ENCODE peak calls at places on chromosomes 4 and X, in ten cellular contexts. One of them, this sample, is unnamed.

GRCh38 chr4:174828845-174829701 is at the start of gene GLRA3:
- DNase-seq in GM06990: peak
- DNase-seq in spleen: peak
- DNase-seq in GM10248: peak
- DNase-seq in ascending aorta: no peak
- DNase-seq in heart left ventricle: peak
- DNase-seq in uterus: peak
- DNase-seq in fibroblast of lung: peak
- DNase-seq in fibroblast of pulmonary artery: peak
- DNase-seq in ovary: peak
- DNase-seq in this sample: peak

GRCh38 chr4:124184767-124185166 is 527.8 kb downstream of the ANKRD50 start:
- DNase-seq in fibroblast of pulmonary artery: no peak
- DNase-seq in GM10248: no peak
- DNase-seq in ascending aorta: no peak
- DNase-seq in GM06990: no peak
- DNase-seq in fibroblast of lung: no peak
- DNase-seq in heart left ventricle: no peak
- DNase-seq in uterus: no peak
- DNase-seq in ovary: no peak
- DNase-seq in spleen: no peak
- DNase-seq in this sample: no peak

GRCh38 chr4:165151734-165152133 is 39.1 kb upstream of the TMEM192 start:
- DNase-seq in fibroblast of lung: peak
- DNase-seq in fibroblast of pulmonary artery: no peak
- DNase-seq in GM06990: no peak
- DNase-seq in uterus: no peak
- DNase-seq in spleen: no peak
- DNase-seq in heart left ventricle: no peak
- DNase-seq in ovary: no peak
- DNase-seq in GM10248: no peak
- DNase-seq in ascending aorta: no peak
- DNase-seq in this sample: no peak

GRCh38 chr4:16199132-16199531 is 27.1 kb downstream of the TAPT1 start:
- DNase-seq in heart left ventricle: no peak
- DNase-seq in fibroblast of lung: peak
- DNase-seq in ovary: no peak
- DNase-seq in spleen: no peak
- DNase-seq in ascending aorta: no peak
- DNase-seq in uterus: no peak
- DNase-seq in GM10248: no peak
- DNase-seq in GM06990: no peak
- DNase-seq in fibroblast of pulmonary artery: peak
- DNase-seq in this sample: no peak

GRCh38 chrX:43750248-43750676 is 94.2 kb downstream of the MAOA start:
- DNase-seq in spleen: no peak
- DNase-seq in fibroblast of pulmonary artery: peak
- DNase-seq in GM06990: peak
- DNase-seq in GM10248: peak
- DNase-seq in fibroblast of lung: peak
- DNase-seq in heart left ventricle: no peak
- DNase-seq in ascending aorta: peak
- DNase-seq in uterus: peak
- DNase-seq in ovary: peak
- DNase-seq in this sample: peak

GRCh38 chrX:48818866-48819265 is 7.4 kb upstream of the ERAS start:
- DNase-seq in fibroblast of lung: no peak
- DNase-seq in ascending aorta: no peak
- DNase-seq in spleen: no peak
- DNase-seq in fibroblast of pulmonary artery: no peak
- DNase-seq in ovary: no peak
- DNase-seq in GM06990: no peak
- DNase-seq in GM10248: no peak
- DNase-seq in uterus: no peak
- DNase-seq in heart left ventricle: no peak
- DNase-seq in this sample: no peak

GRCh38 chrX:52422884-52423283 is 54.1 kb downstream of the XAGE2 start:
- DNase-seq in GM10248: no peak
- DNase-seq in fibroblast of pulmonary artery: peak
- DNase-seq in spleen: no peak
- DNase-seq in uterus: no peak
- DNase-seq in ovary: no peak
- DNase-seq in heart left ventricle: no peak
- DNase-seq in ascending aorta: no peak
- DNase-seq in GM06990: no peak
- DNase-seq in fibroblast of lung: peak
- DNase-seq in this sample: no peak

GRCh38 chrX:40154229-40154852 is 56.6 kb upstream of the BCOR start:
- DNase-seq in fibroblast of lung: peak
- DNase-seq in ascending aorta: no peak
- DNase-seq in spleen: no peak
- DNase-seq in heart left ventricle: peak
- DNase-seq in ovary: peak
- DNase-seq in fibroblast of pulmonary artery: peak
- DNase-seq in GM10248: peak
- DNase-seq in uterus: peak
- DNase-seq in GM06990: no peak
- DNase-seq in this sample: no peak

GRCh38 chrX:65783746-65784145 is 116.3 kb downstream of the MSN start:
- DNase-seq in heart left ventricle: no peak
- DNase-seq in uterus: no peak
- DNase-seq in ovary: no peak
- DNase-seq in fibroblast of pulmonary artery: no peak
- DNase-seq in GM06990: no peak
- DNase-seq in fibroblast of lung: no peak
- DNase-seq in GM10248: no peak
- DNase-seq in ascending aorta: no peak
- DNase-seq in spleen: no peak
- DNase-seq in this sample: no peak

GRCh38 chr4:72970756-72971155 is 98.8 kb downstream of the COX18 start:
- DNase-seq in fibroblast of lung: no peak
- DNase-seq in ovary: no peak
- DNase-seq in ascending aorta: no peak
- DNase-seq in spleen: no peak
- DNase-seq in fibroblast of pulmonary artery: peak
- DNase-seq in GM06990: no peak
- DNase-seq in heart left ventricle: no peak
- DNase-seq in uterus: no peak
- DNase-seq in GM10248: no peak
- DNase-seq in this sample: no peak

GRCh38 chrX:151708821-151709220 is 7.0 kb upstream of the FATE1 start:
- DNase-seq in spleen: no peak
- DNase-seq in fibroblast of pulmonary artery: no peak
- DNase-seq in ascending aorta: no peak
- DNase-seq in ovary: no peak
- DNase-seq in GM06990: no peak
- DNase-seq in fibroblast of lung: no peak
- DNase-seq in uterus: no peak
- DNase-seq in heart left ventricle: no peak
- DNase-seq in GM10248: no peak
- DNase-seq in this sample: no peak

GRCh38 chr4:20403317-20403716 is 151.6 kb downstream of the SLIT2 start:
- DNase-seq in heart left ventricle: no peak
- DNase-seq in ascending aorta: no peak
- DNase-seq in ovary: no peak
- DNase-seq in fibroblast of pulmonary artery: no peak
- DNase-seq in GM06990: no peak
- DNase-seq in spleen: no peak
- DNase-seq in GM10248: no peak
- DNase-seq in fibroblast of lung: no peak
- DNase-seq in uterus: no peak
- DNase-seq in this sample: no peak

GRCh38 chrX:27086221-27086620 is 376.9 kb downstream of the PPP4R3C start:
- DNase-seq in ascending aorta: no peak
- DNase-seq in ovary: no peak
- DNase-seq in fibroblast of lung: no peak
- DNase-seq in spleen: no peak
- DNase-seq in GM10248: no peak
- DNase-seq in heart left ventricle: no peak
- DNase-seq in GM06990: no peak
- DNase-seq in fibroblast of pulmonary artery: no peak
- DNase-seq in uterus: no peak
- DNase-seq in this sample: no peak

GRCh38 chrX:13464599-13465275 is 104.7 kb upstream of the EGFL6 start:
- DNase-seq in fibroblast of lung: no peak
- DNase-seq in ascending aorta: no peak
- DNase-seq in fibroblast of pulmonary artery: no peak
- DNase-seq in GM06990: no peak
- DNase-seq in ovary: no peak
- DNase-seq in heart left ventricle: no peak
- DNase-seq in uterus: no peak
- DNase-seq in GM10248: no peak
- DNase-seq in spleen: no peak
- DNase-seq in this sample: no peak

GRCh38 chr4:118746251-118746919 is 61.2 kb downstream of the METTL14 start:
- DNase-seq in GM06990: no peak
- DNase-seq in spleen: no peak
- DNase-seq in GM10248: no peak
- DNase-seq in fibroblast of pulmonary artery: no peak
- DNase-seq in uterus: peak
- DNase-seq in ovary: peak
- DNase-seq in fibroblast of lung: no peak
- DNase-seq in ascending aorta: no peak
- DNase-seq in heart left ventricle: no peak
- DNase-seq in this sample: no peak

GRCh38 chrX:108484251-108484650 is 44.6 kb downstream of the COL4A5 start:
- DNase-seq in ovary: no peak
- DNase-seq in uterus: no peak
- DNase-seq in fibroblast of lung: no peak
- DNase-seq in ascending aorta: no peak
- DNase-seq in GM10248: no peak
- DNase-seq in GM06990: no peak
- DNase-seq in spleen: no peak
- DNase-seq in heart left ventricle: no peak
- DNase-seq in fibroblast of pulmonary artery: no peak
- DNase-seq in this sample: no peak

GRCh38 chr4:136637071-136637777 is 895.1 kb downstream of the PCDH18 start:
- DNase-seq in uterus: no peak
- DNase-seq in fibroblast of lung: peak
- DNase-seq in ovary: no peak
- DNase-seq in heart left ventricle: no peak
- DNase-seq in fibroblast of pulmonary artery: peak
- DNase-seq in spleen: no peak
- DNase-seq in ascending aorta: no peak
- DNase-seq in GM10248: peak
- DNase-seq in GM06990: no peak
- DNase-seq in this sample: peak
- TF ChIP-seq CTCF in uterus: no peak
- TF ChIP-seq CTCF in fibroblast of lung: peak
- TF ChIP-seq CTCF in ovary: no peak
- TF ChIP-seq CTCF in heart left ventricle: no peak
- TF ChIP-seq CTCF in fibroblast of pulmonary artery: peak
- TF ChIP-seq CTCF in spleen: no peak
- TF ChIP-seq CTCF in ascending aorta: no peak
- TF ChIP-seq CTCF in GM10248: peak
- TF ChIP-seq CTCF in GM06990: peak
- TF ChIP-seq CTCF in this sample: no peak

DNA sequence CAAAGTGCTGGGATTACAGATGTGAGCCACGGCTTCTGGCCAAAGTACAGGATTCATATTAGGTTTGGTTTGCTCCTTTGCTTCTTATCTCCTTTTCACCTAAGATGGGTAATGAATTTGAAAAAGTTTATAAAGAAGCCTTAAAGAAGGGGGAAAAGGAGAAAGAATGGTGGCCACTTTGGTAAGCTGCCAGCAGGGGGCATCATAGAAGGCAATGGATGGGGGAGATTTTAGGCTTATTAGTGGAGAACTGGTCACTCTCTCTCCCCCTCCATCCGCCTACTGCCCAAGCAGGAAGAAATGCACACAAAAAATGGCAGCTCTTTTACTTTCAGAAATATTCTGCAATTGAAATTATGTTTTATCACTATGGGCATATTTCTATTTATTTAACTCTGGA is 32.0 kb downstream of the SPARCL1 start:
- DNase-seq in fibroblast of lung: no peak
- DNase-seq in ovary: no peak
- DNase-seq in GM10248: no peak
- DNase-seq in uterus: no peak
- DNase-seq in heart left ventricle: no peak
- DNase-seq in fibroblast of pulmonary artery: no peak
- DNase-seq in ascending aorta: no peak
- DNase-seq in spleen: no peak
- DNase-seq in GM06990: no peak
- DNase-seq in this sample: peak
- TF ChIP-seq CTCF in fibroblast of lung: peak
- TF ChIP-seq CTCF in ovary: no peak
- TF ChIP-seq CTCF in GM10248: peak
- TF ChIP-seq CTCF in uterus: peak
- TF ChIP-seq CTCF in heart left ventricle: peak
- TF ChIP-seq CTCF in fibroblast of pulmonary artery: peak
- TF ChIP-seq CTCF in ascending aorta: no peak
- TF ChIP-seq CTCF in spleen: no peak
- TF ChIP-seq CTCF in GM06990: peak
- TF ChIP-seq CTCF in this sample: peak

DNA sequence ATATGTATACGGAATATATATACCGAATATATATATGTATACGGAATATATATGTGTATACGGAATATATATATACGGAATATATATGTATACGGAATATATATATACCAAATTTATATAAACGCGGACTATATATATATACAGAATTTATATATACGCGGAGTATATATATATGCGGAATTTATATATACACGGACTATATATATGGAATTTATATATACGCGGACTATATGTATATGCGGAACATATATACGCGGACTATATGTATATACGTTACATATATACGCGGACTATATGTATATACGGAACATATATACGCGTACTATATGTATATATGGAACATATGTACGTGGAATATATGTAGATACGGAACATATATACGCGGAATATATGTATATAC is 78.6 kb downstream of the ARHGAP36 start:
- DNase-seq in GM10248: no peak
- DNase-seq in fibroblast of pulmonary artery: no peak
- DNase-seq in ovary: no peak
- DNase-seq in ascending aorta: no peak
- DNase-seq in spleen: no peak
- DNase-seq in GM06990: no peak
- DNase-seq in fibroblast of lung: no peak
- DNase-seq in heart left ventricle: no peak
- DNase-seq in uterus: no peak
- DNase-seq in this sample: no peak
- TF ChIP-seq CTCF in GM10248: no peak
- TF ChIP-seq CTCF in fibroblast of pulmonary artery: no peak
- TF ChIP-seq CTCF in ovary: no peak
- TF ChIP-seq CTCF in ascending aorta: no peak
- TF ChIP-seq CTCF in spleen: no peak
- TF ChIP-seq CTCF in GM06990: no peak
- TF ChIP-seq CTCF in fibroblast of lung: no peak
- TF ChIP-seq CTCF in heart left ventricle: no peak
- TF ChIP-seq CTCF in uterus: no peak
- TF ChIP-seq CTCF in this sample: no peak

DNA sequence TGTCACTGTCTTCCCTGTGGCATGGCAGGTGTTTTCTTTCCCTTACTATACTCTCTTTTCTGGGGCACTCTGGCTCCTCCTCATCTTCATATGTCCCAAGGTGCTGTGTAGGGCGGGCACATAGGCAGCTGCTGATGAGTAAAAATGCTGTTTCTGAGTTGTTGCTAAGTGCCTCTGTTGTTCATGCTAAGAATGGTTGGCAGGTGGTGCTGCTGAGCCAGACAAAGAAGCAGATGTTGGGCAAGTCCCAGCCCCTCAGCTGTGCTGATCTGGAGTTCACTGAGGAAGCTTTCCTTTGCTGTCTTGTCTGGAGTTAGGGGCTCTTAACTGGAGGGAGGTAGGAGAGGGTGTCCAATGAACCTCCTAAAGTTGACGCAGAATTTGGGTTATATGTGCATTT is 40.6 kb downstream of the HADH start:
- DNase-seq in ovary: no peak
- DNase-seq in fibroblast of lung: peak
- DNase-seq in ascending aorta: no peak
- DNase-seq in fibroblast of pulmonary artery: peak
- DNase-seq in GM06990: peak
- DNase-seq in heart left ventricle: no peak
- DNase-seq in GM10248: peak
- DNase-seq in uterus: no peak
- DNase-seq in spleen: no peak
- DNase-seq in this sample: peak
- TF ChIP-seq CTCF in ovary: no peak
- TF ChIP-seq CTCF in fibroblast of lung: peak
- TF ChIP-seq CTCF in ascending aorta: no peak
- TF ChIP-seq CTCF in fibroblast of pulmonary artery: peak
- TF ChIP-seq CTCF in GM06990: peak
- TF ChIP-seq CTCF in heart left ventricle: peak
- TF ChIP-seq CTCF in GM10248: peak
- TF ChIP-seq CTCF in uterus: peak
- TF ChIP-seq CTCF in spleen: no peak
- TF ChIP-seq CTCF in this sample: peak

This sample was measured in activated CD8-positive, alpha-beta T cell treated with anti-CD3 and anti-CD28 coated beads for 36 hours.